ENCODE peak calls at places on chromosomes 6 and 20, in seven cellular contexts. One of them, this sample, is unnamed.

GRCh38 chr6:160042014-160042773 is 73.3 kb downstream of the IGF2R start:
- DNase-seq in NCI-H345: no peak
- DNase-seq in SJSA1: no peak
- DNase-seq in activated CD4-positive, alpha-beta T cell treated with anti-CD3 and anti-CD28 coated beads, Interleukin-2, amount 50 U/mL, for 4 hours: no peak
- DNase-seq in GM04504: no peak
- DNase-seq in amniotic stem cell: no peak
- DNase-seq in lower lobe of right lung: no peak
- DNase-seq in this sample: no peak

GRCh38 chr20:50138479-50139393 is 14.8 kb downstream of the PEDS1 start:
- DNase-seq in NCI-H345: no peak
- DNase-seq in SJSA1: no peak
- DNase-seq in activated CD4-positive, alpha-beta T cell treated with anti-CD3 and anti-CD28 coated beads, Interleukin-2, amount 50 U/mL, for 4 hours: no peak
- DNase-seq in GM04504: no peak
- DNase-seq in amniotic stem cell: no peak
- DNase-seq in lower lobe of right lung: no peak
- DNase-seq in this sample: no peak

GRCh38 chr6:159008656-159009288 is 8.8 kb upstream of the RSPH3 start:
- DNase-seq in NCI-H345: peak
- DNase-seq in SJSA1: no peak
- DNase-seq in activated CD4-positive, alpha-beta T cell treated with anti-CD3 and anti-CD28 coated beads, Interleukin-2, amount 50 U/mL, for 4 hours: no peak
- DNase-seq in GM04504: no peak
- DNase-seq in amniotic stem cell: no peak
- DNase-seq in lower lobe of right lung: no peak
- DNase-seq in this sample: no peak

GRCh38 chr20:54197621-54198604 is 10.0 kb upstream of the PFDN4 start:
- DNase-seq in NCI-H345: no peak
- DNase-seq in SJSA1: no peak
- DNase-seq in activated CD4-positive, alpha-beta T cell treated with anti-CD3 and anti-CD28 coated beads, Interleukin-2, amount 50 U/mL, for 4 hours: no peak
- DNase-seq in GM04504: peak
- DNase-seq in amniotic stem cell: no peak
- DNase-seq in lower lobe of right lung: no peak
- DNase-seq in this sample: peak

GRCh38 chr20:61768926-61769832 is 296.5 kb downstream of the TAF4 start:
- DNase-seq in NCI-H345: no peak
- DNase-seq in SJSA1: no peak
- DNase-seq in activated CD4-positive, alpha-beta T cell treated with anti-CD3 and anti-CD28 coated beads, Interleukin-2, amount 50 U/mL, for 4 hours: no peak
- DNase-seq in GM04504: no peak
- DNase-seq in amniotic stem cell: no peak
- DNase-seq in lower lobe of right lung: no peak
- DNase-seq in this sample: no peak

GRCh38 chr6:112571486-112571885 is 224.4 kb downstream of the RFPL4B start:
- DNase-seq in NCI-H345: no peak
- DNase-seq in SJSA1: no peak
- DNase-seq in activated CD4-positive, alpha-beta T cell treated with anti-CD3 and anti-CD28 coated beads, Interleukin-2, amount 50 U/mL, for 4 hours: no peak
- DNase-seq in GM04504: peak
- DNase-seq in amniotic stem cell: no peak
- DNase-seq in lower lobe of right lung: no peak
- DNase-seq in this sample: no peak

GRCh38 chr6:104407957-104408356 is 451.8 kb downstream of the HACE1 start:
- DNase-seq in NCI-H345: no peak
- DNase-seq in SJSA1: no peak
- DNase-seq in activated CD4-positive, alpha-beta T cell treated with anti-CD3 and anti-CD28 coated beads, Interleukin-2, amount 50 U/mL, for 4 hours: no peak
- DNase-seq in GM04504: no peak
- DNase-seq in amniotic stem cell: no peak
- DNase-seq in lower lobe of right lung: no peak
- DNase-seq in this sample: no peak

GRCh38 chr6:55632953-55633352 is 54.0 kb upstream of the HMGCLL1 start:
- DNase-seq in NCI-H345: no peak
- DNase-seq in SJSA1: no peak
- DNase-seq in activated CD4-positive, alpha-beta T cell treated with anti-CD3 and anti-CD28 coated beads, Interleukin-2, amount 50 U/mL, for 4 hours: no peak
- DNase-seq in GM04504: no peak
- DNase-seq in amniotic stem cell: no peak
- DNase-seq in lower lobe of right lung: no peak
- DNase-seq in this sample: no peak